ENCODE peak calls at places on chromosomes 12 and 14, in seven cellular contexts. One of them, this sample, is unnamed.

GRCh38 chr14:77031680-77032482 is 3.4 kb upstream of the IRF2BPL start:
- DNase-seq in ELR: peak
- DNase-seq in HuH-7.5: no peak
- DNase-seq in stimulated activated CD4-positive, alpha-beta T cell treated with anti-CD3 and anti-CD28 coated beads, Interleukin-12 subunit alpha, Interleukin-12 subunit beta, amount 100 ng/mL, for 4 hours: no peak
- DNase-seq in putamen: no peak
- DNase-seq in dermis microvascular lymphatic vessel endothelial cell: no peak
- DNase-seq in A172: no peak
- DNase-seq in this sample: peak

GRCh38 chr12:69999561-69999960 is 174.5 kb downstream of the MYRFL start:
- DNase-seq in putamen: no peak
- DNase-seq in ELR: no peak
- DNase-seq in HuH-7.5: no peak
- DNase-seq in stimulated activated CD4-positive, alpha-beta T cell treated with anti-CD3 and anti-CD28 coated beads, Interleukin-12 subunit alpha, Interleukin-12 subunit beta, amount 100 ng/mL, for 4 hours: no peak
- DNase-seq in A172: no peak
- DNase-seq in dermis microvascular lymphatic vessel endothelial cell: no peak
- DNase-seq in this sample: no peak

GRCh38 chr12:78269620-78270019 is 438.9 kb downstream of the NAV3 start:
- DNase-seq in stimulated activated CD4-positive, alpha-beta T cell treated with anti-CD3 and anti-CD28 coated beads, Interleukin-12 subunit alpha, Interleukin-12 subunit beta, amount 100 ng/mL, for 4 hours: no peak
- DNase-seq in A172: no peak
- DNase-seq in dermis microvascular lymphatic vessel endothelial cell: no peak
- DNase-seq in putamen: no peak
- DNase-seq in HuH-7.5: no peak
- DNase-seq in ELR: no peak
- DNase-seq in this sample: no peak

GRCh38 chr12:120230326-120230973 is 29.5 kb upstream of the RPLP0 start:
- DNase-seq in dermis microvascular lymphatic vessel endothelial cell: peak
- DNase-seq in ELR: peak
- DNase-seq in putamen: no peak
- DNase-seq in stimulated activated CD4-positive, alpha-beta T cell treated with anti-CD3 and anti-CD28 coated beads, Interleukin-12 subunit alpha, Interleukin-12 subunit beta, amount 100 ng/mL, for 4 hours: no peak
- DNase-seq in HuH-7.5: no peak
- DNase-seq in A172: peak
- DNase-seq in this sample: peak

GRCh38 chr12:29208935-29209701 is 60.0 kb downstream of the FAR2 start:
- DNase-seq in HuH-7.5: no peak
- DNase-seq in stimulated activated CD4-positive, alpha-beta T cell treated with anti-CD3 and anti-CD28 coated beads, Interleukin-12 subunit alpha, Interleukin-12 subunit beta, amount 100 ng/mL, for 4 hours: no peak
- DNase-seq in ELR: no peak
- DNase-seq in dermis microvascular lymphatic vessel endothelial cell: no peak
- DNase-seq in putamen: no peak
- DNase-seq in A172: no peak
- DNase-seq in this sample: no peak

GRCh38 chr12:121767525-121768016 is 25.9 kb downstream of the RHOF start:
- DNase-seq in A172: no peak
- DNase-seq in stimulated activated CD4-positive, alpha-beta T cell treated with anti-CD3 and anti-CD28 coated beads, Interleukin-12 subunit alpha, Interleukin-12 subunit beta, amount 100 ng/mL, for 4 hours: no peak
- DNase-seq in HuH-7.5: no peak
- DNase-seq in putamen: peak
- DNase-seq in ELR: no peak
- DNase-seq in dermis microvascular lymphatic vessel endothelial cell: no peak
- DNase-seq in this sample: no peak

GRCh38 chr12:27686147-27686546 is 10.1 kb upstream of the REP15 start:
- DNase-seq in ELR: no peak
- DNase-seq in dermis microvascular lymphatic vessel endothelial cell: no peak
- DNase-seq in A172: no peak
- DNase-seq in HuH-7.5: no peak
- DNase-seq in stimulated activated CD4-positive, alpha-beta T cell treated with anti-CD3 and anti-CD28 coated beads, Interleukin-12 subunit alpha, Interleukin-12 subunit beta, amount 100 ng/mL, for 4 hours: no peak
- DNase-seq in putamen: no peak
- DNase-seq in this sample: no peak

GRCh38 chr12:4215862-4216541 is 57.6 kb upstream of the CCND2 start:
- DNase-seq in putamen: no peak
- DNase-seq in ELR: peak
- DNase-seq in A172: no peak
- DNase-seq in HuH-7.5: no peak
- DNase-seq in dermis microvascular lymphatic vessel endothelial cell: no peak
- DNase-seq in stimulated activated CD4-positive, alpha-beta T cell treated with anti-CD3 and anti-CD28 coated beads, Interleukin-12 subunit alpha, Interleukin-12 subunit beta, amount 100 ng/mL, for 4 hours: no peak
- DNase-seq in this sample: no peak

GRCh38 chr12:122793685-122794106 is 19.3 kb downstream of the CCDC62 start:
- DNase-seq in stimulated activated CD4-positive, alpha-beta T cell treated with anti-CD3 and anti-CD28 coated beads, Interleukin-12 subunit alpha, Interleukin-12 subunit beta, amount 100 ng/mL, for 4 hours: no peak
- DNase-seq in A172: peak
- DNase-seq in putamen: peak
- DNase-seq in HuH-7.5: peak
- DNase-seq in ELR: peak
- DNase-seq in dermis microvascular lymphatic vessel endothelial cell: peak
- DNase-seq in this sample: peak

GRCh38 chr12:126667340-126667739 is 1599.6 kb upstream of the TMEM132C start:
- DNase-seq in putamen: no peak
- DNase-seq in stimulated activated CD4-positive, alpha-beta T cell treated with anti-CD3 and anti-CD28 coated beads, Interleukin-12 subunit alpha, Interleukin-12 subunit beta, amount 100 ng/mL, for 4 hours: no peak
- DNase-seq in dermis microvascular lymphatic vessel endothelial cell: peak
- DNase-seq in A172: peak
- DNase-seq in HuH-7.5: no peak
- DNase-seq in ELR: peak
- DNase-seq in this sample: peak

GRCh38 chr12:19988918-19989317 is 379.4 kb upstream of the PDE3A start:
- DNase-seq in ELR: no peak
- DNase-seq in HuH-7.5: no peak
- DNase-seq in stimulated activated CD4-positive, alpha-beta T cell treated with anti-CD3 and anti-CD28 coated beads, Interleukin-12 subunit alpha, Interleukin-12 subunit beta, amount 100 ng/mL, for 4 hours: no peak
- DNase-seq in dermis microvascular lymphatic vessel endothelial cell: no peak
- DNase-seq in putamen: no peak
- DNase-seq in A172: no peak
- DNase-seq in this sample: no peak

GRCh38 chr14:103537175-103537990 is 8.4 kb downstream of the TRMT61A start:
- DNase-seq in A172: no peak
- DNase-seq in HuH-7.5: no peak
- DNase-seq in stimulated activated CD4-positive, alpha-beta T cell treated with anti-CD3 and anti-CD28 coated beads, Interleukin-12 subunit alpha, Interleukin-12 subunit beta, amount 100 ng/mL, for 4 hours: no peak
- DNase-seq in putamen: no peak
- DNase-seq in dermis microvascular lymphatic vessel endothelial cell: no peak
- DNase-seq in ELR: peak
- DNase-seq in this sample: no peak

GRCh38 chr14:102076793-102077759 is 9.8 kb downstream of the HSP90AA1 start:
- DNase-seq in dermis microvascular lymphatic vessel endothelial cell: no peak
- DNase-seq in ELR: no peak
- DNase-seq in stimulated activated CD4-positive, alpha-beta T cell treated with anti-CD3 and anti-CD28 coated beads, Interleukin-12 subunit alpha, Interleukin-12 subunit beta, amount 100 ng/mL, for 4 hours: no peak
- DNase-seq in putamen: no peak
- DNase-seq in HuH-7.5: no peak
- DNase-seq in A172: no peak
- DNase-seq in this sample: no peak

GRCh38 chr12:30822385-30823139 is 67.8 kb upstream of the CAPRIN2 start:
- DNase-seq in ELR: peak
- DNase-seq in dermis microvascular lymphatic vessel endothelial cell: peak
- DNase-seq in A172: peak
- DNase-seq in HuH-7.5: no peak
- DNase-seq in stimulated activated CD4-positive, alpha-beta T cell treated with anti-CD3 and anti-CD28 coated beads, Interleukin-12 subunit alpha, Interleukin-12 subunit beta, amount 100 ng/mL, for 4 hours: peak
- DNase-seq in putamen: peak
- DNase-seq in this sample: peak

GRCh38 chr12:3458041-3458440 is 33.0 kb upstream of the PRMT8 start:
- DNase-seq in ELR: peak
- DNase-seq in HuH-7.5: no peak
- DNase-seq in putamen: no peak
- DNase-seq in A172: peak
- DNase-seq in stimulated activated CD4-positive, alpha-beta T cell treated with anti-CD3 and anti-CD28 coated beads, Interleukin-12 subunit alpha, Interleukin-12 subunit beta, amount 100 ng/mL, for 4 hours: no peak
- DNase-seq in dermis microvascular lymphatic vessel endothelial cell: no peak
- DNase-seq in this sample: no peak

GRCh38 chr12:66055837-66056319 is 74.7 kb downstream of the LLPH start:
- DNase-seq in stimulated activated CD4-positive, alpha-beta T cell treated with anti-CD3 and anti-CD28 coated beads, Interleukin-12 subunit alpha, Interleukin-12 subunit beta, amount 100 ng/mL, for 4 hours: no peak
- DNase-seq in putamen: no peak
- DNase-seq in ELR: no peak
- DNase-seq in HuH-7.5: peak
- DNase-seq in A172: no peak
- DNase-seq in dermis microvascular lymphatic vessel endothelial cell: no peak
- DNase-seq in this sample: no peak

GRCh38 chr12:25135531-25136154 is 59.3 kb downstream of the DNAI7 start:
- DNase-seq in stimulated activated CD4-positive, alpha-beta T cell treated with anti-CD3 and anti-CD28 coated beads, Interleukin-12 subunit alpha, Interleukin-12 subunit beta, amount 100 ng/mL, for 4 hours: no peak
- DNase-seq in dermis microvascular lymphatic vessel endothelial cell: no peak
- DNase-seq in putamen: no peak
- DNase-seq in ELR: peak
- DNase-seq in A172: no peak
- DNase-seq in HuH-7.5: no peak
- DNase-seq in this sample: no peak

GRCh38 chr14:99001241-99001640 is 270.8 kb downstream of the BCL11B start:
- DNase-seq in dermis microvascular lymphatic vessel endothelial cell: no peak
- DNase-seq in stimulated activated CD4-positive, alpha-beta T cell treated with anti-CD3 and anti-CD28 coated beads, Interleukin-12 subunit alpha, Interleukin-12 subunit beta, amount 100 ng/mL, for 4 hours: no peak
- DNase-seq in A172: no peak
- DNase-seq in ELR: no peak
- DNase-seq in putamen: no peak
- DNase-seq in HuH-7.5: no peak
- DNase-seq in this sample: no peak

GRCh38 chr14:43503508-43503907 is 1003.6 kb downstream of the FSCB start:
- DNase-seq in putamen: no peak
- DNase-seq in ELR: peak
- DNase-seq in stimulated activated CD4-positive, alpha-beta T cell treated with anti-CD3 and anti-CD28 coated beads, Interleukin-12 subunit alpha, Interleukin-12 subunit beta, amount 100 ng/mL, for 4 hours: no peak
- DNase-seq in dermis microvascular lymphatic vessel endothelial cell: no peak
- DNase-seq in A172: peak
- DNase-seq in HuH-7.5: no peak
- DNase-seq in this sample: no peak

GRCh38 chr12:90829044-90829443 is 125.9 kb downstream of the CCER1 start:
- DNase-seq in dermis microvascular lymphatic vessel endothelial cell: no peak
- DNase-seq in A172: no peak
- DNase-seq in stimulated activated CD4-positive, alpha-beta T cell treated with anti-CD3 and anti-CD28 coated beads, Interleukin-12 subunit alpha, Interleukin-12 subunit beta, amount 100 ng/mL, for 4 hours: no peak
- DNase-seq in HuH-7.5: no peak
- DNase-seq in ELR: no peak
- DNase-seq in putamen: no peak
- DNase-seq in this sample: no peak

GRCh38 chr12:109277899-109278762 is 31.0 kb downstream of the FOXN4 start:
- DNase-seq in A172: no peak
- DNase-seq in putamen: no peak
- DNase-seq in HuH-7.5: peak
- DNase-seq in dermis microvascular lymphatic vessel endothelial cell: no peak
- DNase-seq in ELR: no peak
- DNase-seq in stimulated activated CD4-positive, alpha-beta T cell treated with anti-CD3 and anti-CD28 coated beads, Interleukin-12 subunit alpha, Interleukin-12 subunit beta, amount 100 ng/mL, for 4 hours: no peak
- DNase-seq in this sample: no peak

GRCh38 chr12:121956041-121956341 is 37.6 kb downstream of the CFAP251 start:
- DNase-seq in A172: no peak
- DNase-seq in ELR: no peak
- DNase-seq in putamen: no peak
- DNase-seq in stimulated activated CD4-positive, alpha-beta T cell treated with anti-CD3 and anti-CD28 coated beads, Interleukin-12 subunit alpha, Interleukin-12 subunit beta, amount 100 ng/mL, for 4 hours: no peak
- DNase-seq in HuH-7.5: no peak
- DNase-seq in dermis microvascular lymphatic vessel endothelial cell: no peak
- DNase-seq in this sample: no peak

GRCh38 chr14:21398901-21399300 is 15.1 kb upstream of the SUPT16H start:
- DNase-seq in dermis microvascular lymphatic vessel endothelial cell: no peak
- DNase-seq in stimulated activated CD4-positive, alpha-beta T cell treated with anti-CD3 and anti-CD28 coated beads, Interleukin-12 subunit alpha, Interleukin-12 subunit beta, amount 100 ng/mL, for 4 hours: no peak
- DNase-seq in ELR: no peak
- DNase-seq in HuH-7.5: no peak
- DNase-seq in A172: no peak
- DNase-seq in putamen: no peak
- DNase-seq in this sample: no peak

GRCh38 chr12:38875571-38876228 is 29.7 kb downstream of the CPNE8 start:
- DNase-seq in HuH-7.5: no peak
- DNase-seq in putamen: no peak
- DNase-seq in dermis microvascular lymphatic vessel endothelial cell: peak
- DNase-seq in A172: peak
- DNase-seq in stimulated activated CD4-positive, alpha-beta T cell treated with anti-CD3 and anti-CD28 coated beads, Interleukin-12 subunit alpha, Interleukin-12 subunit beta, amount 100 ng/mL, for 4 hours: no peak
- DNase-seq in ELR: no peak
- DNase-seq in this sample: no peak

GRCh38 chr12:108611884-108612415 is 14.1 kb upstream of the TMEM119 start:
- DNase-seq in putamen: no peak
- DNase-seq in ELR: peak
- DNase-seq in stimulated activated CD4-positive, alpha-beta T cell treated with anti-CD3 and anti-CD28 coated beads, Interleukin-12 subunit alpha, Interleukin-12 subunit beta, amount 100 ng/mL, for 4 hours: peak
- DNase-seq in dermis microvascular lymphatic vessel endothelial cell: peak
- DNase-seq in A172: peak
- DNase-seq in HuH-7.5: no peak
- DNase-seq in this sample: peak

GRCh38 chr12:67220065-67220464 is 49.1 kb upstream of the CAND1 start:
- DNase-seq in stimulated activated CD4-positive, alpha-beta T cell treated with anti-CD3 and anti-CD28 coated beads, Interleukin-12 subunit alpha, Interleukin-12 subunit beta, amount 100 ng/mL, for 4 hours: no peak
- DNase-seq in HuH-7.5: no peak
- DNase-seq in putamen: peak
- DNase-seq in A172: peak
- DNase-seq in dermis microvascular lymphatic vessel endothelial cell: no peak
- DNase-seq in ELR: peak
- DNase-seq in this sample: peak

GRCh38 chr12:57836442-57837375 is 9.8 kb downstream of the CTDSP2 start:
- DNase-seq in dermis microvascular lymphatic vessel endothelial cell: peak
- DNase-seq in A172: peak
- DNase-seq in ELR: peak
- DNase-seq in HuH-7.5: no peak
- DNase-seq in putamen: peak
- DNase-seq in stimulated activated CD4-positive, alpha-beta T cell treated with anti-CD3 and anti-CD28 coated beads, Interleukin-12 subunit alpha, Interleukin-12 subunit beta, amount 100 ng/mL, for 4 hours: no peak
- DNase-seq in this sample: peak

GRCh38 chr12:98750511-98750910 is 105.4 kb downstream of the APAF1 start:
- DNase-seq in ELR: no peak
- DNase-seq in A172: no peak
- DNase-seq in dermis microvascular lymphatic vessel endothelial cell: no peak
- DNase-seq in stimulated activated CD4-positive, alpha-beta T cell treated with anti-CD3 and anti-CD28 coated beads, Interleukin-12 subunit alpha, Interleukin-12 subunit beta, amount 100 ng/mL, for 4 hours: no peak
- DNase-seq in putamen: peak
- DNase-seq in HuH-7.5: no peak
- DNase-seq in this sample: no peak

GRCh38 chr14:35934499-35934898 is 108.4 kb downstream of the BRMS1L start:
- DNase-seq in HuH-7.5: no peak
- DNase-seq in ELR: no peak
- DNase-seq in dermis microvascular lymphatic vessel endothelial cell: no peak
- DNase-seq in stimulated activated CD4-positive, alpha-beta T cell treated with anti-CD3 and anti-CD28 coated beads, Interleukin-12 subunit alpha, Interleukin-12 subunit beta, amount 100 ng/mL, for 4 hours: no peak
- DNase-seq in putamen: no peak
- DNase-seq in A172: no peak
- DNase-seq in this sample: no peak

GRCh38 chr12:109892748-109893147 is 7.3 kb upstream of the TCHP start:
- DNase-seq in ELR: no peak
- DNase-seq in HuH-7.5: no peak
- DNase-seq in putamen: no peak
- DNase-seq in stimulated activated CD4-positive, alpha-beta T cell treated with anti-CD3 and anti-CD28 coated beads, Interleukin-12 subunit alpha, Interleukin-12 subunit beta, amount 100 ng/mL, for 4 hours: no peak
- DNase-seq in A172: no peak
- DNase-seq in dermis microvascular lymphatic vessel endothelial cell: no peak
- DNase-seq in this sample: no peak

GRCh38 chr12:47773062-47773857 is at the start of gene SLC48A1:
- DNase-seq in putamen: peak
- DNase-seq in stimulated activated CD4-positive, alpha-beta T cell treated with anti-CD3 and anti-CD28 coated beads, Interleukin-12 subunit alpha, Interleukin-12 subunit beta, amount 100 ng/mL, for 4 hours: peak
- DNase-seq in dermis microvascular lymphatic vessel endothelial cell: peak
- DNase-seq in A172: no peak
- DNase-seq in ELR: peak
- DNase-seq in HuH-7.5: peak
- DNase-seq in this sample: no peak

GRCh38 chr14:80988192-80988591 is 32.8 kb downstream of the TSHR start:
- DNase-seq in putamen: no peak
- DNase-seq in ELR: no peak
- DNase-seq in A172: no peak
- DNase-seq in stimulated activated CD4-positive, alpha-beta T cell treated with anti-CD3 and anti-CD28 coated beads, Interleukin-12 subunit alpha, Interleukin-12 subunit beta, amount 100 ng/mL, for 4 hours: no peak
- DNase-seq in dermis microvascular lymphatic vessel endothelial cell: no peak
- DNase-seq in HuH-7.5: no peak
- DNase-seq in this sample: no peak

GRCh38 chr12:61993734-61994345 is 266.4 kb upstream of the USP15 start:
- DNase-seq in ELR: peak
- DNase-seq in HuH-7.5: no peak
- DNase-seq in dermis microvascular lymphatic vessel endothelial cell: no peak
- DNase-seq in A172: peak
- DNase-seq in stimulated activated CD4-positive, alpha-beta T cell treated with anti-CD3 and anti-CD28 coated beads, Interleukin-12 subunit alpha, Interleukin-12 subunit beta, amount 100 ng/mL, for 4 hours: no peak
- DNase-seq in putamen: no peak
- DNase-seq in this sample: peak

GRCh38 chr12:113959096-113959495 is 7.0 kb downstream of the RBM19 start:
- DNase-seq in putamen: no peak
- DNase-seq in HuH-7.5: no peak
- DNase-seq in ELR: no peak
- DNase-seq in stimulated activated CD4-positive, alpha-beta T cell treated with anti-CD3 and anti-CD28 coated beads, Interleukin-12 subunit alpha, Interleukin-12 subunit beta, amount 100 ng/mL, for 4 hours: no peak
- DNase-seq in A172: no peak
- DNase-seq in dermis microvascular lymphatic vessel endothelial cell: no peak
- DNase-seq in this sample: no peak

GRCh38 chr12:47808049-47808448 is 11.7 kb downstream of the HDAC7 start:
- DNase-seq in dermis microvascular lymphatic vessel endothelial cell: peak
- DNase-seq in stimulated activated CD4-positive, alpha-beta T cell treated with anti-CD3 and anti-CD28 coated beads, Interleukin-12 subunit alpha, Interleukin-12 subunit beta, amount 100 ng/mL, for 4 hours: peak
- DNase-seq in HuH-7.5: no peak
- DNase-seq in putamen: no peak
- DNase-seq in ELR: peak
- DNase-seq in A172: peak
- DNase-seq in this sample: no peak

GRCh38 chr12:117453961-117454360 is 92.5 kb upstream of the NOS1 start:
- DNase-seq in putamen: no peak
- DNase-seq in dermis microvascular lymphatic vessel endothelial cell: no peak
- DNase-seq in A172: no peak
- DNase-seq in stimulated activated CD4-positive, alpha-beta T cell treated with anti-CD3 and anti-CD28 coated beads, Interleukin-12 subunit alpha, Interleukin-12 subunit beta, amount 100 ng/mL, for 4 hours: no peak
- DNase-seq in ELR: no peak
- DNase-seq in HuH-7.5: no peak
- DNase-seq in this sample: no peak

GRCh38 chr12:22312336-22312735 is 22.2 kb downstream of the ST8SIA1 start:
- DNase-seq in putamen: peak
- DNase-seq in ELR: peak
- DNase-seq in HuH-7.5: no peak
- DNase-seq in dermis microvascular lymphatic vessel endothelial cell: peak
- DNase-seq in A172: peak
- DNase-seq in stimulated activated CD4-positive, alpha-beta T cell treated with anti-CD3 and anti-CD28 coated beads, Interleukin-12 subunit alpha, Interleukin-12 subunit beta, amount 100 ng/mL, for 4 hours: no peak
- DNase-seq in this sample: peak

GRCh38 chr12:30691122-30691879 is 4.4 kb downstream of the IPO8 start:
- DNase-seq in HuH-7.5: no peak
- DNase-seq in ELR: peak
- DNase-seq in putamen: no peak
- DNase-seq in stimulated activated CD4-positive, alpha-beta T cell treated with anti-CD3 and anti-CD28 coated beads, Interleukin-12 subunit alpha, Interleukin-12 subunit beta, amount 100 ng/mL, for 4 hours: no peak
- DNase-seq in A172: peak
- DNase-seq in dermis microvascular lymphatic vessel endothelial cell: peak
- DNase-seq in this sample: peak

This sample was measured in H4.